ENCODE peak calls at places on chromosomes 12 and 14, in ten cellular contexts. S is CD8-positive, alpha-beta T cell; V is CD4-positive, alpha-beta T cell; T is RWPE1; L is upper lobe of left lung; A is sigmoid colon; G is H1; R is ascending aorta; M is CD4-positive, CD25-positive, alpha-beta regulatory T cell; Z is suprapubic skin. W is an unnamed sample.

GRCh38 chr12:70246580-70246979 is 3.3 kb downstream of the CNOT2 start:
- DNase-seq in S (no peak), V (no peak), T (no peak), L (no peak), A (no peak), G (no peak), R (no peak), M (no peak), Z (no peak), W (no peak)

GRCh38 chr12:11577658-11578260 is 71.7 kb upstream of the ETV6 start:
- DNase-seq in S (no peak), V (no peak), T (peak), L (no peak), A (no peak), G (no peak), R (no peak), M (no peak), Z (no peak), W (no peak)

GRCh38 chr14:70822706-70823185 is 13.4 kb upstream of the MAP3K9 start:
- DNase-seq in S (no peak), V (no peak), T (no peak), L (peak), A (no peak), G (peak), R (no peak), M (no peak), Z (no peak), W (no peak)

GRCh38 chr12:5432011-5432400 is at the start of gene NTF3:
- DNase-seq in S (no peak), V (no peak), T (no peak), L (peak), A (no peak), G (no peak), R (no peak), M (no peak), Z (no peak), W (no peak)

GRCh38 chr14:68927956-68928675 is 51.0 kb downstream of the ACTN1 start:
- DNase-seq in S (no peak), V (no peak), T (no peak), L (no peak), A (no peak), G (no peak), R (no peak), M (peak), Z (no peak), W (no peak)

GRCh38 chr14:67187826-67188225 is 1.4 kb upstream of the GARIN2 start:
- DNase-seq in S (no peak), V (no peak), T (peak), L (no peak), A (no peak), G (no peak), R (no peak), M (no peak), Z (no peak), W (peak)

GRCh38 chr12:53236443-53237111 is 4.6 kb upstream of the RARG start:
- DNase-seq in S (no peak), V (peak), T (no peak), L (no peak), A (no peak), G (no peak), R (no peak), M (peak), Z (no peak), W (no peak)

GRCh38 chr12:117680311-117680710 is 288.5 kb downstream of the KSR2 start:
- DNase-seq in S (no peak), V (no peak), T (no peak), L (no peak), A (no peak), G (no peak), R (no peak), M (no peak), Z (no peak), W (no peak)

GRCh38 chr12:132761032-132761910 is at the start of gene ANKLE2:
- DNase-seq in S (peak), V (peak), T (peak), L (peak), A (peak), G (no peak), R (no peak), M (peak), Z (peak), W (peak)

GRCh38 chr12:265096-265495 is 2.5 kb upstream of the SLC6A13 start:
- DNase-seq in S (no peak), V (no peak), T (no peak), L (no peak), A (no peak), G (no peak), R (no peak), M (no peak), Z (no peak), W (no peak)

GRCh38 chr14:94175403-94176146 is 1.5 kb downstream of the PPP4R4 start:
- DNase-seq in S (no peak), V (no peak), T (no peak), L (no peak), A (no peak), G (no peak), R (no peak), M (no peak), Z (no peak), W (no peak)

GRCh38 chr12:114636723-114637480 is 47.1 kb downstream of the TBX3 start:
- DNase-seq in S (no peak), V (no peak), T (peak), L (no peak), A (no peak), G (no peak), R (no peak), M (no peak), Z (no peak), W (no peak)

GRCh38 chr12:131280426-131280825 is 326.7 kb downstream of the ADGRD1 start:
- DNase-seq in S (no peak), V (no peak), T (no peak), L (no peak), A (peak), G (no peak), R (no peak), M (no peak), Z (peak), W (no peak)

GRCh38 chr14:58395815-58396626 is at the start of gene TOMM20L:
- DNase-seq in S (peak), V (peak), T (peak), L (peak), A (peak), G (peak), R (no peak), M (peak), Z (peak), W (peak)

GRCh38 chr14:106491851-106492250 is 965.5 kb downstream of the TMEM121 start:
- DNase-seq in S (no peak), V (no peak), T (no peak), L (no peak), A (no peak), G (no peak), R (no peak), M (no peak), Z (no peak), W (no peak)

GRCh38 chr14:35701531-35701930 is 107.6 kb downstream of the RALGAPA1 start:
- DNase-seq in S (no peak), V (no peak), T (no peak), L (no peak), A (no peak), G (no peak), R (no peak), M (no peak), Z (no peak), W (no peak)

GRCh38 chr12:29241821-29242591 is 92.9 kb downstream of the FAR2 start:
- DNase-seq in S (no peak), V (no peak), T (peak), L (no peak), A (no peak), G (no peak), R (no peak), M (peak), Z (no peak), W (peak)

GRCh38 chr14:76918751-76919421 is 92.7 kb downstream of the LRRC74A start:
- DNase-seq in S (no peak), V (no peak), T (peak), L (peak), A (peak), G (no peak), R (peak), M (no peak), Z (peak), W (peak)

GRCh38 chr14:100842799-100843198 is 16.9 kb downstream of the MEG3 start:
- DNase-seq in S (no peak), V (no peak), T (no peak), L (no peak), A (no peak), G (no peak), R (no peak), M (no peak), Z (no peak), W (no peak)

DNA sequence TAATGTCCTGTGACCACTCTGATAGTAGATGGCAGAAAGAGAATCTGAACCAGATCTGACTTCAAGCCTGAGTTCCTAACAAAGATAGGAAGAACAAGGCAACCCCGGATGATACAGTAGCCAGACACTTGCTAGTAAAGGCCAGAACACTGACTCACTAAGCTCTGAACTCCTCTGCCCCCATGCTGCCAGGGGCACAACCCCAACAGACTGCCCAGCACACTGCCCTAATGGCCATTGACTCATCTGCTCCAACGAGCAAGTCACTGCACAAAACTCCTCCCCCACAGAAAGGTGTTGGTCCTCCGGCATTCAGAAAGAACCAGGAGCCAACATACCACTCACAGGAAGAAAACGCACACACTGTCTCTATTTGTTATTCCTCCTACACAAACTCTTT is 179.6 kb upstream of the NUDT4 start:
- DNase-seq in S (no peak), V (no peak), T (peak), L (no peak), A (no peak), G (no peak), R (no peak), M (no peak), Z (no peak), W (no peak)
- H3K27ac ChIP-seq in S (no peak), V (no peak), T (no peak), L (no peak), A (no peak), G (no peak), R (no peak), M (no peak), Z (no peak), W (peak)

DNA sequence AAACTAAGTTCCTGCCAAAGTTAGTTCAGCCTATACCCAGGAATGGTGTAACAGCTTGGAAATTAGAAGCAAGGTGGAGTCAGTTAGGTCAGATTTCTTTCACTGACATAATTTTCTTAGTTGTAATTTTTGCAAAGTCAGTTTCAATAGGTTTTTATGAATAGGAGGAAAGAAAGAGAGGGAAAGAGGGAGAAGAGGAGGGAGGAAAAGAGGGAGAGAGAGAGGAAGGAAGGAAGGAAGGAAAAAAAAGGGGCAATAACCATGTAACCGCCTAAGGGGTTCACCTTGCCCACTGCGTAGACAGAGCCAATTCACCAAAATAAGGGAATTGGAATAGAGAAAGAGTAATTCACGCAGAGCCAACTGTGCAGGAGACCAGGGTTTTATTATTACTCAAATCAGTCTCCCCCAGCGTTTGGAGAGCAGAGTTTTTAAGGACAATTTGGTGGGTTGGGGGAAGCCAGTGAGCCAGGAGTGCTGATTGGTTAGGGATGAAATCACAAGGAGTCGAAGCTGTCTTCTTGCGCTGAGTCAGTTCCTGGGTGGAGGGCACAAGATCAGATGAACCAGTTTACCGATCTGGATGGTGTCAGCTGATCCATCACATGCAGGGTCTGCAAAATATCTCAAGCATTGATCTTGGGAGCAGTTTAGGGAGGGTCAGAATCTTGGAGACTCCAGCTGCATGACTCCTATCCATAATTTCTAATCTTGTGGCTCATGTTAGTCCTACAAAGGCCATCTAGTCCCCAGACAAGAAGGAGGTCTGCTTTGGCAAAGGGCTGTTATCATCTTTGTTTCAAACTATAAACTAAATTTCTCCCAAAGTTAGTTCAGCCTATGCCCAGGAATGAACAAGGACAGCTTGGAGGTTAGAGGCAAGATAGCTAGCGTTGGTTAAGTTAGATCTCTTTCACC is 126.0 kb upstream of the AMIGO2 start:
- DNase-seq in S (no peak), V (no peak), T (no peak), L (no peak), A (no peak), G (no peak), R (no peak), M (peak), Z (no peak), W (no peak)
- H3K27ac ChIP-seq in S (no peak), V (peak), T (no peak), L (no peak), A (no peak), G (no peak), R (no peak), M (peak), Z (no peak), W (no peak)

GRCh38 chr14:91327201-91327600 is 82.7 kb upstream of the GPR68 start:
- DNase-seq in S (no peak), V (no peak), T (no peak), L (no peak), A (no peak), G (no peak), R (no peak), M (no peak), Z (no peak), W (no peak)
- H3K27ac ChIP-seq in S (peak), V (peak), T (peak), L (peak), A (no peak), G (no peak), R (no peak), M (peak), Z (no peak), W (no peak)

GRCh38 chr14:92581206-92581605 is 67.6 kb downstream of the RIN3 start:
- DNase-seq in S (no peak), V (no peak), T (no peak), L (no peak), A (peak), G (no peak), R (no peak), M (no peak), Z (no peak), W (no peak)
- H3K27ac ChIP-seq in S (no peak), V (no peak), T (no peak), L (no peak), A (no peak), G (no peak), R (peak), M (no peak), Z (no peak), W (no peak)

GRCh38 chr12:113161415-113162016 is 12.0 kb downstream of the CFAP73 start:
- DNase-seq in S (no peak), V (no peak), T (peak), L (no peak), A (no peak), G (peak), R (no peak), M (no peak), Z (no peak), W (no peak)
- H3K27ac ChIP-seq in S (no peak), V (no peak), T (no peak), L (no peak), A (no peak), G (no peak), R (no peak), M (no peak), Z (no peak), W (no peak)

GRCh38 chr14:65412189-65412846 is at the start of gene FUT8:
- DNase-seq in S (peak), V (peak), T (peak), L (peak), A (peak), G (peak), R (peak), M (peak), Z (peak), W (peak)
- H3K27ac ChIP-seq in S (peak), V (peak), T (peak), L (peak), A (peak), G (peak), R (peak), M (peak), Z (peak), W (peak)

GRCh38 chr12:120964298-120964697 is 14.0 kb upstream of the HNF1A start:
- DNase-seq in S (no peak), V (no peak), T (no peak), L (no peak), A (no peak), G (no peak), R (no peak), M (no peak), Z (no peak), W (no peak)

GRCh38 chr12:120959111-120959878 is 19.0 kb upstream of the HNF1A start:
- DNase-seq in S (no peak), V (no peak), T (no peak), L (no peak), A (no peak), G (no peak), R (no peak), M (no peak), Z (no peak), W (no peak)

GRCh38 chr12:120962487-120963054 is 15.8 kb upstream of the HNF1A start:
- DNase-seq in S (no peak), V (no peak), T (peak), L (no peak), A (no peak), G (no peak), R (no peak), M (no peak), Z (no peak), W (peak)

GRCh38 chr12:120961604-120962486 is 16.5 kb upstream of the HNF1A start:
- DNase-seq in S (no peak), V (no peak), T (no peak), L (no peak), A (no peak), G (no peak), R (no peak), M (no peak), Z (peak), W (no peak)

DNA sequence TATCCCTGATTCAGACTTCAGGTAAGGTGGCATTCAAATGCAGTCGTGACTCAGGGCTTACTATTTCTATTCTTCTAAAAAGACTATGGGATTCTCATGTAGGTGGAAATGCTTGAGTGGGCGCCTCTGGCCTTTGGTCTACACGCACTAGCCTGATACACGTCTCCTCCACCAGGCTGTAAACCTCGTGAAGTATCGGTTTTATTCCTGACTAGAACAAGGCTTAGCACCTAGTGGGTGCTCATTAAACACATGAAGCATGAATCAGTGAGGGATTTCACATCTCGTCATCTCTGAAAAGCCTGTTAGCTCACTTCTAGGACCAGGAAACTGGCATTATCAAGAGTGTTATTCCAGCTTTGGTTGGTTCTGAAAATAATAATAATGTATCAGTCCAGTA is 17.7 kb upstream of the HNF1A start:
- DNase-seq in S (no peak), V (no peak), T (no peak), L (no peak), A (no peak), G (no peak), R (no peak), M (no peak), Z (no peak), W (no peak)
- H3K27ac ChIP-seq in S (no peak), V (no peak), T (no peak), L (no peak), A (no peak), G (no peak), R (no peak), M (no peak), Z (peak), W (no peak)

GRCh38 chr12:110929818-110930217 is 9.4 kb upstream of the MYL2 start:
- DNase-seq in S (no peak), V (no peak), T (no peak), L (no peak), A (no peak), G (no peak), R (no peak), M (no peak), Z (no peak), W (no peak)

GRCh38 chr12:110923692-110924334 is 3.4 kb upstream of the MYL2 start:
- DNase-seq in S (no peak), V (no peak), T (no peak), L (peak), A (no peak), G (no peak), R (no peak), M (no peak), Z (no peak), W (no peak)

GRCh38 chr12:110928700-110929099 is 8.3 kb upstream of the MYL2 start:
- DNase-seq in S (no peak), V (no peak), T (no peak), L (no peak), A (no peak), G (no peak), R (no peak), M (no peak), Z (no peak), W (no peak)

GRCh38 chr12:110930348-110931314 is 10.3 kb upstream of the MYL2 start:
- DNase-seq in S (no peak), V (no peak), T (no peak), L (no peak), A (no peak), G (no peak), R (no peak), M (no peak), Z (no peak), W (no peak)

GRCh38 chr12:110927545-110927944 is 7.2 kb upstream of the MYL2 start:
- DNase-seq in S (no peak), V (no peak), T (no peak), L (no peak), A (no peak), G (no peak), R (no peak), M (no peak), Z (no peak), W (no peak)
- H3K27ac ChIP-seq in S (no peak), V (no peak), T (no peak), L (no peak), A (no peak), G (no peak), R (no peak), M (no peak), Z (no peak), W (no peak)